ENCODE peak calls at places on chromosomes 2 and 18, in five cellular contexts. One of them, this sample, is unnamed.
A peak's percentile ranks its signal among the peaks of the same experiment; 100 is the strongest.

GRCh38 chr2:190835303-190835930 is 45.2 kb upstream of the GLS start:
- DNase-seq in GM20000: no peak
- DNase-seq in AG04450: peak; percentile 77
- DNase-seq in AG08396: peak; percentile 84
- DNase-seq in NCI-H524: no peak
- DNase-seq in this sample: no peak

GRCh38 chr2:240249423-240250149 is 109.1 kb upstream of the OTOS start:
- DNase-seq in AG08396: no peak
- DNase-seq in NCI-H524: no peak
- DNase-seq in AG04450: no peak
- DNase-seq in GM20000: no peak
- DNase-seq in this sample: no peak

GRCh38 chr18:11154369-11154982 is 5.1 kb upstream of the PIEZO2 start:
- DNase-seq in GM20000: peak; percentile 62
- DNase-seq in NCI-H524: peak; percentile 71
- DNase-seq in AG04450: peak; percentile 16
- DNase-seq in AG08396: peak; percentile 60
- DNase-seq in this sample: no peak

GRCh38 chr2:69683170-69683971 is 39.8 kb upstream of the AAK1 start:
- DNase-seq in NCI-H524: no peak
- DNase-seq in AG04450: peak; percentile 61
- DNase-seq in AG08396: peak; percentile 36
- DNase-seq in GM20000: no peak
- DNase-seq in this sample: no peak

GRCh38 chr2:8544168-8544785 is 137.6 kb upstream of the ID2 start:
- DNase-seq in AG04450: no peak
- DNase-seq in AG08396: no peak
- DNase-seq in NCI-H524: peak; percentile 20
- DNase-seq in GM20000: no peak
- DNase-seq in this sample: no peak

GRCh38 chr2:214902273-214902672 is 92.8 kb upstream of the BARD1 start:
- DNase-seq in AG08396: no peak
- DNase-seq in NCI-H524: peak; percentile 9
- DNase-seq in AG04450: no peak
- DNase-seq in GM20000: no peak
- DNase-seq in this sample: no peak

GRCh38 chr2:41782306-41783158 is 265.3 kb upstream of the PKDCC start:
- DNase-seq in AG04450: peak; percentile 6
- DNase-seq in NCI-H524: peak; percentile 51
- DNase-seq in AG08396: peak; percentile 31
- DNase-seq in GM20000: peak; percentile 36
- DNase-seq in this sample: no peak

GRCh38 chr18:61742555-61743429 is 150.0 kb downstream of the RNF152 start:
- DNase-seq in AG04450: no peak
- DNase-seq in AG08396: no peak
- DNase-seq in NCI-H524: no peak
- DNase-seq in GM20000: no peak
- DNase-seq in this sample: peak; percentile 20

GRCh38 chr2:45852450-45853150 is 201.1 kb downstream of the PRKCE start:
- DNase-seq in NCI-H524: no peak
- DNase-seq in GM20000: peak; percentile 42
- DNase-seq in AG08396: no peak
- DNase-seq in AG04450: no peak
- DNase-seq in this sample: no peak

GRCh38 chr18:43559507-43559906 is 282.2 kb upstream of the SYT4 start:
- DNase-seq in GM20000: no peak
- DNase-seq in AG04450: no peak
- DNase-seq in NCI-H524: no peak
- DNase-seq in AG08396: no peak
- DNase-seq in this sample: no peak

GRCh38 chr2:45319683-45320082 is 291.4 kb downstream of the SRBD1 start:
- DNase-seq in AG08396: no peak
- DNase-seq in GM20000: no peak
- DNase-seq in NCI-H524: no peak
- DNase-seq in AG04450: no peak
- DNase-seq in this sample: no peak

GRCh38 chr2:172865422-172865821 is 129.8 kb downstream of the RAPGEF4 start:
- DNase-seq in AG08396: no peak
- DNase-seq in GM20000: no peak
- DNase-seq in AG04450: no peak
- DNase-seq in NCI-H524: no peak
- DNase-seq in this sample: no peak

GRCh38 chr18:22223263-22223960 is 54.0 kb downstream of the GATA6 start:
- DNase-seq in GM20000: no peak
- DNase-seq in NCI-H524: peak; percentile 15
- DNase-seq in AG08396: peak; percentile 68
- DNase-seq in AG04450: peak; percentile 39
- DNase-seq in this sample: no peak

GRCh38 chr2:135742307-135742838 is 718 bp downstream of the UBXN4 start:
- DNase-seq in AG04450: no peak
- DNase-seq in NCI-H524: peak; percentile 46
- DNase-seq in AG08396: peak; percentile 55
- DNase-seq in GM20000: peak; percentile 68
- DNase-seq in this sample: peak; percentile 31

GRCh38 chr18:58279504-58280158 is 235.6 kb downstream of the NEDD4L start:
- DNase-seq in GM20000: no peak
- DNase-seq in NCI-H524: no peak
- DNase-seq in AG08396: no peak
- DNase-seq in AG04450: no peak
- DNase-seq in this sample: no peak

GRCh38 chr2:237393523-237393922 is 20.4 kb downstream of the COL6A3 start:
- DNase-seq in AG08396: no peak
- DNase-seq in GM20000: no peak
- DNase-seq in NCI-H524: no peak
- DNase-seq in AG04450: no peak
- DNase-seq in this sample: no peak

GRCh38 chr18:58998421-58999203 is 133.9 kb downstream of the ZNF532 start:
- DNase-seq in NCI-H524: no peak
- DNase-seq in GM20000: peak; percentile 32
- DNase-seq in AG08396: no peak
- DNase-seq in AG04450: no peak
- DNase-seq in this sample: peak; percentile 20

GRCh38 chr18:331231-331771 is 63.5 kb upstream of the THOC1 start:
- DNase-seq in AG04450: no peak
- DNase-seq in AG08396: no peak
- DNase-seq in GM20000: no peak
- DNase-seq in NCI-H524: no peak
- DNase-seq in this sample: peak; percentile 4

GRCh38 chr2:172358784-172359556 is 68.4 kb upstream of the ITGA6 start:
- DNase-seq in AG08396: no peak
- DNase-seq in GM20000: no peak
- DNase-seq in NCI-H524: no peak
- DNase-seq in AG04450: no peak
- DNase-seq in this sample: no peak

GRCh38 chr2:130822766-130823165 is 13.9 kb upstream of the ARHGEF4 start:
- DNase-seq in GM20000: no peak
- DNase-seq in AG08396: no peak
- DNase-seq in NCI-H524: no peak
- DNase-seq in AG04450: no peak
- DNase-seq in this sample: no peak

GRCh38 chr18:3042337-3042736 is 29.4 kb upstream of the LPIN2 start:
- DNase-seq in AG04450: no peak
- DNase-seq in GM20000: no peak
- DNase-seq in NCI-H524: no peak
- DNase-seq in AG08396: no peak
- DNase-seq in this sample: no peak

GRCh38 chr18:48408727-48409590 is at the start of gene ZBTB7C:
- DNase-seq in GM20000: peak; percentile 62
- DNase-seq in NCI-H524: peak; percentile 34
- DNase-seq in AG04450: no peak
- DNase-seq in AG08396: peak; percentile 69
- DNase-seq in this sample: no peak

GRCh38 chr2:160868891-160869290 is 291.3 kb upstream of the TANK start:
- DNase-seq in NCI-H524: no peak
- DNase-seq in AG08396: peak; percentile 18
- DNase-seq in GM20000: no peak
- DNase-seq in AG04450: peak; percentile 24
- DNase-seq in this sample: no peak

GRCh38 chr2:138373993-138374408 is 127.6 kb upstream of the SPOPL start:
- DNase-seq in AG08396: peak; percentile 18
- DNase-seq in GM20000: peak; percentile 32
- DNase-seq in NCI-H524: peak; percentile 31
- DNase-seq in AG04450: peak; percentile 18
- DNase-seq in this sample: no peak

This sample was measured in nucleus accumbens.